ENCODE peak calls at places on chromosomes 13 and 19, in eight cellular contexts. J is CD8-positive, alpha-beta memory T cell; Q is posterior vena cava; S is dermis microvascular lymphatic vessel endothelial cell; W is activated CD8-positive, alpha-beta memory T cell treated with anti-CD3 and anti-CD28 coated beads for 1 hour; V is T-cell; T is GM12865; R is progenitor cell of endocrine pancreas. F is an unnamed sample.

GRCh38 chr13:106151056-106151699 is 384.3 kb downstream of the EFNB2 start:
- DNase-seq in J (no peak), Q (no peak), S (peak; percentile 53), W (no peak), V (no peak), T (no peak), R (no peak), F (no peak)

GRCh38 chr13:51995677-51996551 is 15.3 kb downstream of the ATP7B start:
- DNase-seq in J (no peak), Q (no peak), S (no peak), W (no peak), V (no peak), T (no peak), R (no peak), F (no peak)

GRCh38 chr13:110869231-110869804 is 45.6 kb downstream of the ANKRD10 start:
- DNase-seq in J (no peak), Q (no peak), S (peak; percentile 44), W (no peak), V (no peak), T (no peak), R (no peak), F (no peak)

GRCh38 chr19:5562280-5562679 is 5.5 kb downstream of the TINCR start:
- DNase-seq in J (no peak), Q (no peak), S (no peak), W (no peak), V (no peak), T (no peak), R (no peak), F (no peak)

GRCh38 chr13:112740502-112741131 is 50.8 kb downstream of the ATP11A start:
- DNase-seq in J (no peak), Q (peak; percentile 82), S (peak; percentile 81), W (no peak), V (no peak), T (no peak), R (no peak), F (no peak)

GRCh38 chr19:18100710-18101109 is 3.1 kb downstream of the MAST3 start:
- DNase-seq in J (no peak), Q (no peak), S (peak; percentile 22), W (no peak), V (no peak), T (no peak), R (no peak), F (no peak)

GRCh38 chr13:94300401-94300800 is 179.1 kb downstream of the DCT start:
- DNase-seq in J (no peak), Q (no peak), S (no peak), W (no peak), V (no peak), T (no peak), R (no peak), F (no peak)

GRCh38 chr13:59865398-59865797 is 298.3 kb downstream of the DIAPH3 start:
- DNase-seq in J (no peak), Q (no peak), S (peak; percentile 63), W (no peak), V (no peak), T (no peak), R (no peak), F (no peak)

GRCh38 chr19:39372047-39372802 is 18.7 kb downstream of the PAF1 start:
- DNase-seq in J (no peak), Q (peak; percentile 95), S (peak; percentile 58), W (no peak), V (no peak), T (no peak), R (no peak), F (no peak)

GRCh38 chr13:111970501-111971155 is 96.3 kb upstream of the SOX1 start:
- DNase-seq in J (no peak), Q (no peak), S (no peak), W (no peak), V (no peak), T (no peak), R (no peak), F (no peak)